ENCODE peak calls at places on chromosomes 11 and 22, in seven cellular contexts. O, Q, G, Z, K, F and S are unnamed samples.

GRCh38 chr11:99246199-99246598 is 225.4 kb downstream of the CNTN5 start:
- DNase-seq in O (no peak), Q (no peak), Z (no peak), K (no peak), F (no peak), G (no peak), S (no peak)

GRCh38 chr11:75063732-75064314 is 32.9 kb downstream of the OR2AT4 start:
- DNase-seq in K (no peak), Z (no peak), Q (peak), O (no peak), G (no peak), F (no peak), S (no peak)

GRCh38 chr22:24099661-24100060 is 81.6 kb upstream of the SUSD2 start:
- DNase-seq in Q (no peak), G (no peak), K (no peak), F (no peak), O (no peak), Z (no peak), S (no peak)

GRCh38 chr11:6538456-6538855 is 41.4 kb downstream of the DNHD1 start:
- DNase-seq in Z (no peak), F (no peak), O (no peak), K (no peak), G (no peak), Q (no peak), S (no peak)

GRCh38 chr22:43995057-43995685 is 28.9 kb upstream of the PARVB start:
- DNase-seq in F (no peak), Q (no peak), G (no peak), K (no peak), Z (no peak), O (no peak), S (no peak)

GRCh38 chr11:14012836-14013235 is 50.3 kb downstream of the SPON1 start:
- DNase-seq in K (no peak), O (no peak), Q (peak), F (no peak), Z (no peak), G (no peak), S (no peak)

GRCh38 chr11:68882391-68882790 is 21.2 kb downstream of the MRPL21 start:
- DNase-seq in G (no peak), K (no peak), O (no peak), Q (no peak), F (no peak), Z (no peak), S (no peak)

GRCh38 chr11:120089036-120090001 is 48.6 kb downstream of the TRIM29 start:
- DNase-seq in Q (no peak), Z (no peak), G (no peak), O (no peak), K (no peak), F (no peak), S (no peak)

GRCh38 chr11:68402355-68403031 is 58.1 kb upstream of the PPP6R3 start:
- DNase-seq in G (peak), Z (peak), K (no peak), F (no peak), O (no peak), Q (no peak), S (no peak)